ENCODE peak calls at places on chromosomes 3 and 15, in six cellular contexts. W is CD8-positive, alpha-beta memory T cell; G is cardiac muscle cell; S is tibial nerve; Z is MG63; K is amniotic epithelial cell. C is an unnamed sample.

GRCh38 chr15:96807361-96807760 is 476.9 kb downstream of the NR2F2 start:
- DNase-seq in Z (no peak), G (no peak), S (no peak), W (no peak), K (no peak), C (no peak)

GRCh38 chr3:10753964-10754363 is 62.1 kb upstream of the SLC6A11 start:
- DNase-seq in S (no peak), Z (peak), G (peak), W (no peak), K (peak), C (peak)

GRCh38 chr3:127034990-127035652 is 52.2 kb downstream of the PLXNA1 start:
- DNase-seq in S (no peak), W (peak), K (no peak), Z (no peak), G (no peak), C (no peak)

GRCh38 chr15:85689729-85690128 is 105.0 kb downstream of the KLHL25 start:
- DNase-seq in W (peak), S (peak), G (peak), K (peak), Z (no peak), C (peak)

GRCh38 chr3:52385157-52385556 is 59.7 kb downstream of the SEMA3G start:
- DNase-seq in W (no peak), S (no peak), Z (peak), G (peak), K (peak), C (peak)

GRCh38 chr3:11556234-11556633 is 87.5 kb downstream of the VGLL4 start:
- DNase-seq in K (no peak), S (no peak), G (no peak), Z (no peak), W (peak), C (peak)

GRCh38 chr3:44418549-44418948 is 58.9 kb downstream of the ZNF445 start:
- DNase-seq in G (no peak), Z (no peak), W (no peak), K (no peak), S (no peak), C (no peak)

GRCh38 chr3:43704697-43705096 is 14.0 kb downstream of the ABHD5 start:
- DNase-seq in K (no peak), Z (no peak), G (no peak), S (no peak), W (no peak), C (peak)

GRCh38 chr15:68431792-68432401 is at the start of gene ITGA11:
- DNase-seq in W (no peak), S (peak), Z (peak), G (peak), K (peak), C (peak)

GRCh38 chr3:72338082-72338941 is 509.9 kb downstream of the SHQ1 start:
- DNase-seq in G (no peak), S (no peak), K (peak), W (no peak), Z (no peak), C (peak)

C was measured in lung microvascular endothelial cell.